ENCODE peak calls at places on chromosomes 2 and 18, in six cellular contexts. W is GM23338, E is H1, B is upper lobe of left lung, C is suprapubic skin, D is SK-N-SH. A is an unnamed sample.

GRCh38 chr2:146734042-146734715 is 1110.7 kb upstream of the ACVR2A start:
- DNase-seq in D (peak; percentile 35), W (peak; percentile 74), C (no peak), B (no peak), E (no peak), A (no peak)

GRCh38 chr18:24492445-24492844 is 32.0 kb downstream of the HRH4 start:
- DNase-seq in W (peak; percentile 14), C (peak; percentile 34), E (no peak), B (peak; percentile 49), D (no peak), A (no peak)

GRCh38 chr2:119701352-119701751 is 22.4 kb downstream of the TMEM177 start:
- DNase-seq in E (no peak), C (no peak), W (peak; percentile 53), D (no peak), B (no peak), A (no peak)

GRCh38 chr2:39243469-39244123 is at the start of gene CDKL4:
- DNase-seq in D (peak; percentile 91), E (no peak), C (no peak), W (no peak), B (peak; percentile 89), A (no peak)

GRCh38 chr18:1014951-1015627 is 110.4 kb downstream of the ADCYAP1 start:
- DNase-seq in W (peak; percentile 87), B (no peak), E (no peak), D (no peak), C (no peak), A (no peak)

GRCh38 chr18:26655614-26656400 is 107.5 kb upstream of the KCTD1 start:
- DNase-seq in B (peak; percentile 87), W (peak; percentile 86), E (peak; percentile 78), D (peak; percentile 81), C (no peak), A (peak; percentile 63)

GRCh38 chr2:158671381-158672245 is 123.5 kb upstream of the DAPL1 start:
- DNase-seq in W (no peak), E (no peak), C (no peak), B (no peak), D (peak; percentile 33), A (no peak)

GRCh38 chr2:66495788-66496640 is 61.1 kb downstream of the MEIS1 start:
- DNase-seq in C (no peak), D (no peak), E (no peak), W (peak; percentile 64), B (no peak), A (peak; percentile 46)

GRCh38 chr2:224884188-224884587 is 158.1 kb downstream of the DOCK10 start:
- DNase-seq in W (no peak), B (no peak), E (no peak), C (no peak), D (peak; percentile 36), A (no peak)

GRCh38 chr2:25822190-25823117 is 55.8 kb downstream of the ASXL2 start:
- DNase-seq in B (peak; percentile 86), D (peak; percentile 54), C (no peak), E (no peak), W (peak; percentile 72), A (peak; percentile 23)

GRCh38 chr2:96116879-96117533 is 635 bp upstream of the ADRA2B start:
- DNase-seq in C (no peak), D (peak; percentile 97), W (peak; percentile 78), E (no peak), B (peak; percentile 94), A (no peak)

GRCh38 chr2:240413813-240414429 is 21.5 kb upstream of the GPC1 start:
- DNase-seq in B (no peak), E (no peak), W (no peak), C (peak; percentile 65), D (no peak), A (no peak)

GRCh38 chr2:166361351-166362153 is 14.2 kb downstream of the SCN9A start:
- DNase-seq in W (peak; percentile 47), D (peak; percentile 22), C (no peak), E (no peak), B (no peak), A (no peak)

GRCh38 chr2:114926303-114926702 is 483.9 kb downstream of the DPP10 start:
- DNase-seq in B (no peak), E (no peak), D (no peak), W (no peak), C (no peak), A (no peak)

GRCh38 chr2:241393524-241394196 is 37.6 kb downstream of the FARP2 start:
- DNase-seq in D (no peak), B (no peak), C (no peak), E (no peak), W (no peak), A (no peak)

GRCh38 chr2:47379384-47379783 is 23.6 kb upstream of the MSH2 start:
- DNase-seq in D (no peak), W (no peak), C (no peak), E (no peak), B (no peak), A (no peak)

GRCh38 chr2:47373747-47374146 is 29.2 kb upstream of the MSH2 start:
- DNase-seq in W (peak; percentile 56), B (no peak), D (peak; percentile 71), C (no peak), E (no peak), A (no peak)
- TF ChIP-seq CTCF in W (peak; percentile 60), B (no peak), D (peak; percentile 49), C (no peak), E (peak; percentile 62), A (no peak)

GRCh38 chr18:49393011-49393410 is 67.4 kb downstream of the DYM start:
- DNase-seq in B (no peak), W (no peak), E (no peak), C (no peak), D (no peak), A (no peak)

GRCh38 chr18:49398331-49398730 is 62.1 kb downstream of the DYM start:
- DNase-seq in E (no peak), W (no peak), C (no peak), D (no peak), B (no peak), A (no peak)

GRCh38 chr18:49394191-49394590 is 66.3 kb downstream of the DYM start:
- DNase-seq in C (no peak), B (no peak), D (no peak), W (no peak), E (no peak), A (no peak)

GRCh38 chr18:49400398-49401072 is 59.9 kb downstream of the DYM start:
- DNase-seq in C (no peak), E (no peak), B (no peak), D (no peak), W (no peak), A (no peak)

DNA sequence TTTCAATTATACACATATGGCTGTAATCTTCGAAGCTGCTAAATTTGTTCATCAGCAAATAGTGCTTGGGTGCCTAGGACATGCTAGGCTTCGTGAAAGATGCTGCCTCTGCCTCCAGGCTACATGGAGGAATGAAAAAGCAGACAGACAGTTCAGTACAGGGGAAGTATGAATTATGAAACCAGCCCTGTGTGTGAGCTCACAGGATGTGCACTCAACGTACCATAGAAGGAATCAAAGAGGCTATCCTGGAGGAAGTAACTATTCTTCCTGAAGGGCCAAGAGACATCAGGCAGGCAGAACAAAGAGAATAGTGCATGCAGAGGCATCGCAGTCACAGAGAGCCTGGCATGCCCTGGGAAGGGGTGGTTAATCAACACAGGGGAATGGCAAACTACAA is 61.4 kb downstream of the DYM start:
- DNase-seq in E (no peak), W (no peak), D (peak; percentile 4), B (no peak), C (no peak), A (no peak)
- TF ChIP-seq POLR2AphosphoS5 in E (no peak), W (no peak), D (no peak), B (peak; percentile 11), C (no peak), A (no peak)

GRCh38 chr18:76457957-76458356 is 37.1 kb downstream of the ZNF516 start:
- DNase-seq in E (no peak), W (no peak), B (no peak), D (no peak), C (no peak), A (no peak)

GRCh38 chr18:76458522-76459311 is 36.3 kb downstream of the ZNF516 start:
- DNase-seq in B (peak; percentile 54), C (peak; percentile 65), E (peak; percentile 27), W (no peak), D (no peak), A (no peak)

GRCh38 chr18:76459687-76460350 is 35.2 kb downstream of the ZNF516 start:
- DNase-seq in E (no peak), W (no peak), C (peak; percentile 78), D (no peak), B (no peak), A (no peak)

GRCh38 chr18:76460482-76460881 is 34.6 kb downstream of the ZNF516 start:
- DNase-seq in E (no peak), D (no peak), B (no peak), W (no peak), C (no peak), A (peak; percentile 10)

GRCh38 chr18:76459312-76459686 is 35.7 kb downstream of the ZNF516 start:
- DNase-seq in B (peak; percentile 61), C (no peak), E (peak; percentile 33), W (no peak), D (no peak), A (peak; percentile 15)
- H3K27me3 ChIP-seq in B (no peaks in the 10 kb centered on the region), C (no peaks in the 10 kb centered on the region), E (peaks cover 2% of the 10 kb centered on the region), W (no peaks in the 10 kb centered on the region), D (no peaks in the 10 kb centered on the region), A (no peaks in the 10 kb centered on the region)

GRCh38 chr2:9796056-9796792 is 47.0 kb upstream of the TAF1B start:
- DNase-seq in W (peak; percentile 62), C (peak; percentile 71), B (no peak), E (no peak), D (peak; percentile 62), A (peak; percentile 48)
- TF ChIP-seq CTCF in W (peak; percentile 32), C (no peak), B (no peak), E (peak; percentile 20), D (no peak), A (no peak)

GRCh38 chr2:236659758-236660150 is 90.1 kb downstream of the ACKR3 start:
- DNase-seq in D (no peak), C (no peak), W (no peak), E (no peak), B (no peak), A (no peak)
- TF ChIP-seq POLR2AphosphoS5 in D (no peak), C (no peak), W (no peak), E (no peak), B (no peak), A (no peak)

GRCh38 chr2:222318026-222318711 is 19.4 kb upstream of the PAX3 start:
- DNase-seq in B (peak; percentile 94), D (peak; percentile 84), C (no peak), E (peak; percentile 89), W (peak; percentile 90), A (no peak)
- H3K27me3 ChIP-seq in B (no peaks in the 10 kb centered on the region), D (peaks cover 37% of the 10 kb centered on the region), C (peaks cover 88% of the 10 kb centered on the region), E (peaks cover 72% of the 10 kb centered on the region), W (peaks cover 96% of the 10 kb centered on the region), A (peaks cover 53% of the 10 kb centered on the region)

GRCh38 chr2:1887915-1888314 is 143.6 kb upstream of the PXDN start:
- DNase-seq in B (no peak), D (no peak), E (no peak), C (no peak), W (peak; percentile 73), A (no peak)
- TF ChIP-seq CTCF in B (no peak), D (peak; percentile 43), E (peak; percentile 38), C (no peak), W (peak; percentile 55), A (no peak)